ENCODE peak calls at places on chromosomes 5 and 9, in seven cellular contexts. One of them, this sample, is unnamed.

GRCh38 chr9:109908459-109909390 is 128.7 kb downstream of the PALM2AKAP2 start:
- DNase-seq in K562: no peak
- DNase-seq in A549: no peak
- DNase-seq in HepG2: no peak
- DNase-seq in H1: no peak
- DNase-seq in GM12878: no peak
- DNase-seq in IMR-90: peak
- DNase-seq in this sample: no peak

GRCh38 chr5:74412064-74412463 is 228.5 kb downstream of the ENC1 start:
- DNase-seq in HepG2: no peak
- DNase-seq in IMR-90: no peak
- DNase-seq in H1: no peak
- DNase-seq in K562: no peak
- DNase-seq in GM12878: no peak
- DNase-seq in A549: no peak
- DNase-seq in this sample: no peak

GRCh38 chr5:140106101-140106500 is 7.8 kb upstream of the PURA start:
- DNase-seq in K562: no peak
- DNase-seq in GM12878: no peak
- DNase-seq in IMR-90: no peak
- DNase-seq in HepG2: no peak
- DNase-seq in A549: no peak
- DNase-seq in H1: no peak
- DNase-seq in this sample: no peak

GRCh38 chr5:14155730-14156129 is 12.6 kb downstream of the TRIO start:
- DNase-seq in A549: no peak
- DNase-seq in GM12878: no peak
- DNase-seq in H1: no peak
- DNase-seq in IMR-90: no peak
- DNase-seq in K562: no peak
- DNase-seq in HepG2: no peak
- DNase-seq in this sample: no peak

GRCh38 chr9:129416831-129417604 is 203.9 kb downstream of the C9orf50 start:
- DNase-seq in IMR-90: no peak
- DNase-seq in GM12878: no peak
- DNase-seq in K562: no peak
- DNase-seq in H1: no peak
- DNase-seq in HepG2: no peak
- DNase-seq in A549: no peak
- DNase-seq in this sample: no peak

GRCh38 chr5:118354806-118355205 is 633.5 kb downstream of the DTWD2 start:
- DNase-seq in K562: no peak
- DNase-seq in H1: no peak
- DNase-seq in HepG2: no peak
- DNase-seq in IMR-90: no peak
- DNase-seq in A549: no peak
- DNase-seq in GM12878: no peak
- DNase-seq in this sample: no peak

GRCh38 chr5:54295658-54296276 is 14.6 kb downstream of the ARL15 start:
- DNase-seq in HepG2: no peak
- DNase-seq in K562: no peak
- DNase-seq in IMR-90: no peak
- DNase-seq in A549: no peak
- DNase-seq in H1: no peak
- DNase-seq in GM12878: no peak
- DNase-seq in this sample: no peak

GRCh38 chr5:133149333-133149732 is 97.5 kb downstream of the HSPA4 start:
- DNase-seq in A549: no peak
- DNase-seq in K562: no peak
- DNase-seq in HepG2: no peak
- DNase-seq in IMR-90: no peak
- DNase-seq in GM12878: no peak
- DNase-seq in H1: no peak
- DNase-seq in this sample: peak

GRCh38 chr5:173572431-173573125 is 43.9 kb downstream of the BOD1 start:
- DNase-seq in IMR-90: no peak
- DNase-seq in A549: no peak
- DNase-seq in HepG2: no peak
- DNase-seq in H1: no peak
- DNase-seq in K562: no peak
- DNase-seq in GM12878: no peak
- DNase-seq in this sample: peak

GRCh38 chr5:126055348-126055729 is 367.9 kb upstream of the GRAMD2B start:
- DNase-seq in K562: no peak
- DNase-seq in A549: no peak
- DNase-seq in H1: no peak
- DNase-seq in IMR-90: no peak
- DNase-seq in GM12878: no peak
- DNase-seq in HepG2: no peak
- DNase-seq in this sample: peak

GRCh38 chr9:121776009-121776738 is 124.7 kb downstream of the DAB2IP start:
- DNase-seq in IMR-90: no peak
- DNase-seq in K562: no peak
- DNase-seq in GM12878: no peak
- DNase-seq in A549: no peak
- DNase-seq in HepG2: no peak
- DNase-seq in H1: no peak
- DNase-seq in this sample: no peak

GRCh38 chr9:117926031-117926655 is 221.9 kb downstream of the TLR4 start:
- DNase-seq in HepG2: no peak
- DNase-seq in A549: no peak
- DNase-seq in K562: no peak
- DNase-seq in H1: no peak
- DNase-seq in IMR-90: no peak
- DNase-seq in GM12878: no peak
- DNase-seq in this sample: no peak

GRCh38 chr9:79581794-79582193 is 10.0 kb downstream of the TLE4 start:
- DNase-seq in HepG2: peak
- DNase-seq in A549: no peak
- DNase-seq in H1: no peak
- DNase-seq in GM12878: no peak
- DNase-seq in K562: no peak
- DNase-seq in IMR-90: peak
- DNase-seq in this sample: no peak

GRCh38 chr5:15702102-15702501 is 202.1 kb downstream of the FBXL7 start:
- DNase-seq in H1: no peak
- DNase-seq in GM12878: no peak
- DNase-seq in A549: no peak
- DNase-seq in K562: no peak
- DNase-seq in IMR-90: peak
- DNase-seq in HepG2: peak
- DNase-seq in this sample: no peak

GRCh38 chr5:164433471-164433870 is 928.1 kb downstream of the MAT2B start:
- DNase-seq in HepG2: no peak
- DNase-seq in IMR-90: peak
- DNase-seq in H1: no peak
- DNase-seq in A549: no peak
- DNase-seq in GM12878: no peak
- DNase-seq in K562: no peak
- DNase-seq in this sample: no peak

GRCh38 chr9:136604823-136605525 is 57.7 kb upstream of the EGFL7 start:
- DNase-seq in A549: no peak
- DNase-seq in GM12878: no peak
- DNase-seq in H1: no peak
- DNase-seq in IMR-90: no peak
- DNase-seq in K562: peak
- DNase-seq in HepG2: no peak
- DNase-seq in this sample: peak

GRCh38 chr9:95005276-95006141 is 279.0 kb downstream of the AOPEP start:
- DNase-seq in IMR-90: no peak
- DNase-seq in HepG2: no peak
- DNase-seq in GM12878: no peak
- DNase-seq in A549: no peak
- DNase-seq in K562: no peak
- DNase-seq in H1: no peak
- DNase-seq in this sample: no peak

GRCh38 chr5:180122875-180123274 is 51.3 kb upstream of the RNF130 start:
- DNase-seq in HepG2: no peak
- DNase-seq in A549: no peak
- DNase-seq in H1: no peak
- DNase-seq in IMR-90: no peak
- DNase-seq in GM12878: no peak
- DNase-seq in K562: no peak
- DNase-seq in this sample: no peak

GRCh38 chr5:8188874-8189588 is 320.1 kb downstream of the MTRR start:
- DNase-seq in H1: no peak
- DNase-seq in GM12878: no peak
- DNase-seq in HepG2: no peak
- DNase-seq in A549: no peak
- DNase-seq in IMR-90: peak
- DNase-seq in K562: no peak
- DNase-seq in this sample: no peak

GRCh38 chr9:96022445-96023031 is 147.0 kb downstream of the ERCC6L2 start:
- DNase-seq in H1: peak
- DNase-seq in A549: no peak
- DNase-seq in IMR-90: no peak
- DNase-seq in K562: peak
- DNase-seq in GM12878: no peak
- DNase-seq in HepG2: no peak
- DNase-seq in this sample: peak

GRCh38 chr9:78089111-78089510 is 57.5 kb upstream of the GNAQ start:
- DNase-seq in K562: no peak
- DNase-seq in HepG2: no peak
- DNase-seq in GM12878: no peak
- DNase-seq in A549: no peak
- DNase-seq in IMR-90: no peak
- DNase-seq in H1: no peak
- DNase-seq in this sample: no peak

GRCh38 chr5:91339053-91339710 is 43.9 kb downstream of the ARRDC3 start:
- DNase-seq in H1: no peak
- DNase-seq in K562: no peak
- DNase-seq in IMR-90: peak
- DNase-seq in GM12878: no peak
- DNase-seq in HepG2: no peak
- DNase-seq in A549: no peak
- DNase-seq in this sample: no peak

GRCh38 chr9:107982735-107983134 is 493.2 kb upstream of the KLF4 start:
- DNase-seq in K562: no peak
- DNase-seq in HepG2: no peak
- DNase-seq in H1: no peak
- DNase-seq in IMR-90: no peak
- DNase-seq in A549: no peak
- DNase-seq in GM12878: no peak
- DNase-seq in this sample: no peak

GRCh38 chr5:123502120-123502519 is 9.9 kb upstream of the CSNK1G3 start:
- DNase-seq in GM12878: no peak
- DNase-seq in HepG2: no peak
- DNase-seq in IMR-90: no peak
- DNase-seq in H1: no peak
- DNase-seq in K562: no peak
- DNase-seq in A549: no peak
- DNase-seq in this sample: no peak

GRCh38 chr5:123508441-123508840 is 3.5 kb upstream of the CSNK1G3 start:
- DNase-seq in IMR-90: no peak
- DNase-seq in GM12878: no peak
- DNase-seq in HepG2: no peak
- DNase-seq in K562: no peak
- DNase-seq in A549: no peak
- DNase-seq in H1: no peak
- DNase-seq in this sample: no peak

GRCh38 chr5:123505633-123506032 is 6.3 kb upstream of the CSNK1G3 start:
- DNase-seq in HepG2: no peak
- DNase-seq in K562: no peak
- DNase-seq in GM12878: no peak
- DNase-seq in H1: no peak
- DNase-seq in IMR-90: no peak
- DNase-seq in A549: no peak
- DNase-seq in this sample: no peak

GRCh38 chr5:123500476-123500875 is 11.5 kb upstream of the CSNK1G3 start:
- DNase-seq in IMR-90: no peak
- DNase-seq in K562: no peak
- DNase-seq in A549: no peak
- DNase-seq in HepG2: no peak
- DNase-seq in H1: no peak
- DNase-seq in GM12878: no peak
- DNase-seq in this sample: no peak

GRCh38 chr5:123503299-123503698 is 8.7 kb upstream of the CSNK1G3 start:
- DNase-seq in H1: no peak
- DNase-seq in GM12878: no peak
- DNase-seq in A549: no peak
- DNase-seq in IMR-90: no peak
- DNase-seq in K562: no peak
- DNase-seq in HepG2: no peak
- DNase-seq in this sample: no peak
- TF ChIP-seq RAD21 in H1: no peak
- TF ChIP-seq RAD21 in GM12878: no peak
- TF ChIP-seq RAD21 in A549: no peak
- TF ChIP-seq RAD21 in IMR-90: no peak
- TF ChIP-seq RAD21 in K562: no peak
- TF ChIP-seq RAD21 in HepG2: no peak
- TF ChIP-seq RAD21 in this sample: no peak

GRCh38 chr9:35274988-35275387 is 113.2 kb downstream of the UNC13B start:
- DNase-seq in H1: no peak
- DNase-seq in GM12878: no peak
- DNase-seq in K562: no peak
- DNase-seq in IMR-90: no peak
- DNase-seq in HepG2: no peak
- DNase-seq in A549: no peak
- DNase-seq in this sample: no peak
- TF ChIP-seq RFX5 in H1: peak
- TF ChIP-seq RFX5 in GM12878: no peak
- TF ChIP-seq RFX5 in K562: peak
- TF ChIP-seq RFX5 in IMR-90: no peak
- TF ChIP-seq RFX5 in HepG2: peak
- TF ChIP-seq RFX5 in A549: peak
- TF ChIP-seq RFX5 in this sample: peak

DNA sequence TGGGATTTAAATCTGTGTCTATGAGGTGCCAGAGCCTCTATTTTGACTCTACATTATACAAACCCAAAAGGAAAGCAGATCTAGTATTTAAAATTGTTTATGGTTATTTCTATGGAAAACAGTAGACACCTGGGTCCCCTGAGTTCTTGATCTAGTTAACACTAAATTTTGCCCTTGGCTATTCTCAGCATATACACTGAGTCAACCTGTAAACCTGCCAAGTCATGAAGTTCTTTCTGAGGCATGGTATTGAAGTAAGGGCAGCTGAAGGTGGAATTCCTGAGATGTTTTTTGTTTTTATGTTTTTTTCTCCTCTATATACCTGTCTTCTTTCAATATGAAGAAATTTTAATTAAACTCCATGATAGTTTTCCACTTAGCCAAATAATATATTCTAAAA is 120.2 kb downstream of the PDE4D start:
- DNase-seq in IMR-90: no peak
- DNase-seq in K562: no peak
- DNase-seq in GM12878: no peak
- DNase-seq in A549: no peak
- DNase-seq in H1: no peak
- DNase-seq in HepG2: no peak
- DNase-seq in this sample: no peak
- TF ChIP-seq RAD21 in IMR-90: no peak
- TF ChIP-seq RAD21 in K562: no peak
- TF ChIP-seq RAD21 in GM12878: no peak
- TF ChIP-seq RAD21 in A549: no peak
- TF ChIP-seq RAD21 in H1: no peak
- TF ChIP-seq RAD21 in HepG2: no peak
- TF ChIP-seq RAD21 in this sample: no peak

DNA sequence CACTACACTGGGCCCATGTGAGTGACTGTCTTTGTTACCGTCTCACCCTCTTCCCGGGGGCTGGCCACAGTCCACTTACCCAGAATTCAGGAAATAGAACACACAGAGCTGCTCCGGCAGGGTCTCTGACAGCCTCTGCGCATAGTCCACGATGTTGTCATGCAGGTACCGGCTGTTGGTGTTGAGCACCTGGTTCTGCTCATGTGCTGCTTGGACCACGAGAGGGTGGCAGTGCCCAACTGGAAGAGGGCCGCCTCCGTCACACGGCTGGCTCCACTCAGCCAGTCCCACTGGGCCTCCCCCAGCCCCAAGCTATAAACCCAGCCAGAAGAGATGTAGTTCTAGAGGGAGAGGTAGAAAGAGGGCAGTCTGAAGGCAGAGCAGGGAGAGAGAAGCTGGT is 2.7 kb downstream of the PHYKPL start:
- DNase-seq in A549: no peak
- DNase-seq in H1: no peak
- DNase-seq in K562: no peak
- DNase-seq in IMR-90: no peak
- DNase-seq in HepG2: no peak
- DNase-seq in GM12878: no peak
- DNase-seq in this sample: no peak
- TF ChIP-seq RFX5 in A549: no peak
- TF ChIP-seq RFX5 in H1: no peak
- TF ChIP-seq RFX5 in K562: no peak
- TF ChIP-seq RFX5 in IMR-90: no peak
- TF ChIP-seq RFX5 in HepG2: no peak
- TF ChIP-seq RFX5 in GM12878: no peak
- TF ChIP-seq RFX5 in this sample: no peak